ENCODE peak calls at places on chromosomes 16 and 17, in ten cellular contexts. One of them, this sample, is unnamed.

GRCh38 chr17:34997355-34997862 is 17.1 kb downstream of the LIG3 start:
- DNase-seq in NCI-H187 treated with DMSO at 0.1 percent for 48 hours: no peak
- DNase-seq in fibroblast of lung: peak
- DNase-seq in H9: no peak
- DNase-seq in germinal center: no peak
- DNase-seq in GM23248: no peak
- DNase-seq in neural progenitor cell: no peak
- DNase-seq in GM13977: no peak
- DNase-seq in PC-9: no peak
- DNase-seq in ureter: peak
- DNase-seq in this sample: no peak

GRCh38 chr17:72362466-72363335 is 241.9 kb downstream of the SOX9 start:
- DNase-seq in NCI-H187 treated with DMSO at 0.1 percent for 48 hours: no peak
- DNase-seq in fibroblast of lung: peak
- DNase-seq in H9: no peak
- DNase-seq in germinal center: no peak
- DNase-seq in GM23248: peak
- DNase-seq in neural progenitor cell: no peak
- DNase-seq in GM13977: no peak
- DNase-seq in PC-9: no peak
- DNase-seq in ureter: no peak
- DNase-seq in this sample: no peak

GRCh38 chr17:64001091-64001579 is 3.0 kb downstream of the PRR29 start:
- DNase-seq in NCI-H187 treated with DMSO at 0.1 percent for 48 hours: no peak
- DNase-seq in fibroblast of lung: no peak
- DNase-seq in H9: peak
- DNase-seq in germinal center: no peak
- DNase-seq in GM23248: no peak
- DNase-seq in neural progenitor cell: peak
- DNase-seq in GM13977: no peak
- DNase-seq in PC-9: no peak
- DNase-seq in ureter: no peak
- DNase-seq in this sample: no peak

GRCh38 chr17:72976971-72977767 is 115.3 kb downstream of the SLC39A11 start:
- DNase-seq in NCI-H187 treated with DMSO at 0.1 percent for 48 hours: no peak
- DNase-seq in fibroblast of lung: peak
- DNase-seq in H9: no peak
- DNase-seq in germinal center: peak
- DNase-seq in GM23248: peak
- DNase-seq in neural progenitor cell: no peak
- DNase-seq in GM13977: no peak
- DNase-seq in PC-9: peak
- DNase-seq in ureter: peak
- DNase-seq in this sample: peak

GRCh38 chr17:40659909-40660308 is 5.1 kb downstream of the KRT222 start:
- DNase-seq in NCI-H187 treated with DMSO at 0.1 percent for 48 hours: no peak
- DNase-seq in fibroblast of lung: no peak
- DNase-seq in H9: no peak
- DNase-seq in germinal center: no peak
- DNase-seq in GM23248: no peak
- DNase-seq in neural progenitor cell: no peak
- DNase-seq in GM13977: no peak
- DNase-seq in PC-9: no peak
- DNase-seq in ureter: no peak
- DNase-seq in this sample: no peak

GRCh38 chr17:73064084-73064938 is 28.2 kb downstream of the SLC39A11 start:
- DNase-seq in NCI-H187 treated with DMSO at 0.1 percent for 48 hours: no peak
- DNase-seq in fibroblast of lung: peak
- DNase-seq in H9: no peak
- DNase-seq in germinal center: no peak
- DNase-seq in GM23248: no peak
- DNase-seq in neural progenitor cell: peak
- DNase-seq in GM13977: no peak
- DNase-seq in PC-9: no peak
- DNase-seq in ureter: no peak
- DNase-seq in this sample: no peak

GRCh38 chr17:61285483-61286320 is 113.9 kb upstream of the TBX2 start:
- DNase-seq in NCI-H187 treated with DMSO at 0.1 percent for 48 hours: no peak
- DNase-seq in fibroblast of lung: peak
- DNase-seq in H9: peak
- DNase-seq in germinal center: no peak
- DNase-seq in GM23248: peak
- DNase-seq in neural progenitor cell: peak
- DNase-seq in GM13977: no peak
- DNase-seq in PC-9: no peak
- DNase-seq in ureter: no peak
- DNase-seq in this sample: peak

GRCh38 chr16:84867696-84868095 is 47.9 kb downstream of the CRISPLD2 start:
- DNase-seq in NCI-H187 treated with DMSO at 0.1 percent for 48 hours: no peak
- DNase-seq in fibroblast of lung: no peak
- DNase-seq in H9: no peak
- DNase-seq in germinal center: no peak
- DNase-seq in GM23248: no peak
- DNase-seq in neural progenitor cell: no peak
- DNase-seq in GM13977: no peak
- DNase-seq in PC-9: no peak
- DNase-seq in ureter: no peak
- DNase-seq in this sample: no peak

GRCh38 chr16:56281256-56281805 is 90.0 kb downstream of the GNAO1 start:
- DNase-seq in NCI-H187 treated with DMSO at 0.1 percent for 48 hours: no peak
- DNase-seq in fibroblast of lung: no peak
- DNase-seq in H9: peak
- DNase-seq in germinal center: peak
- DNase-seq in GM23248: peak
- DNase-seq in neural progenitor cell: peak
- DNase-seq in GM13977: peak
- DNase-seq in PC-9: no peak
- DNase-seq in ureter: no peak
- DNase-seq in this sample: peak

GRCh38 chr17:76924345-76925332 is 56.4 kb downstream of the MGAT5B start:
- DNase-seq in NCI-H187 treated with DMSO at 0.1 percent for 48 hours: no peak
- DNase-seq in fibroblast of lung: no peak
- DNase-seq in H9: no peak
- DNase-seq in germinal center: no peak
- DNase-seq in GM23248: no peak
- DNase-seq in neural progenitor cell: no peak
- DNase-seq in GM13977: no peak
- DNase-seq in PC-9: no peak
- DNase-seq in ureter: no peak
- DNase-seq in this sample: no peak

GRCh38 chr17:4740584-4740983 is 856 bp upstream of the CXCL16 start:
- DNase-seq in NCI-H187 treated with DMSO at 0.1 percent for 48 hours: no peak
- DNase-seq in fibroblast of lung: no peak
- DNase-seq in H9: no peak
- DNase-seq in germinal center: no peak
- DNase-seq in GM23248: no peak
- DNase-seq in neural progenitor cell: no peak
- DNase-seq in GM13977: no peak
- DNase-seq in PC-9: no peak
- DNase-seq in ureter: no peak
- DNase-seq in this sample: no peak

GRCh38 chr17:79272220-79272619 is 197.6 kb downstream of the ENGASE start:
- DNase-seq in NCI-H187 treated with DMSO at 0.1 percent for 48 hours: no peak
- DNase-seq in fibroblast of lung: no peak
- DNase-seq in H9: no peak
- DNase-seq in germinal center: no peak
- DNase-seq in GM23248: no peak
- DNase-seq in neural progenitor cell: no peak
- DNase-seq in GM13977: no peak
- DNase-seq in PC-9: no peak
- DNase-seq in ureter: no peak
- DNase-seq in this sample: no peak